ENCODE peak calls at places on chromosomes 13 and 19, in seven cellular contexts. P is neural progenitor cell, A is GM23338, W is PC-3, J is SK-N-SH, E is HCT116, I is MM.1S. B is an unnamed sample.

GRCh38 chr13:99228737-99229691 is 28.4 kb downstream of the UBAC2 start:
- DNase-seq in J (peak), E (no peak), P (no peak), W (peak), I (peak), A (no peak), B (no peak)

GRCh38 chr13:98480915-98481510 is 95.9 kb downstream of the STK24 start:
- DNase-seq in I (no peak), P (no peak), J (peak), A (no peak), W (no peak), E (no peak), B (no peak)

GRCh38 chr19:4847190-4847973 is 15.9 kb upstream of the TICAM1 start:
- DNase-seq in I (no peak), P (no peak), J (no peak), E (no peak), W (no peak), A (no peak), B (no peak)

GRCh38 chr19:15264061-15264932 is 32.0 kb upstream of the EPHX3 start:
- DNase-seq in W (peak), I (peak), P (peak), A (peak), J (peak), E (peak), B (peak)

GRCh38 chr13:109274188-109274821 is 512.1 kb downstream of the IRS2 start:
- DNase-seq in E (no peak), A (peak), P (peak), W (peak), I (no peak), J (no peak), B (peak)

GRCh38 chr13:39051157-39051556 is 12.9 kb downstream of the NHLRC3 start:
- DNase-seq in A (peak), P (peak), W (peak), E (peak), I (no peak), J (peak), B (peak)

GRCh38 chr13:75308222-75308621 is 173.7 kb downstream of the TBC1D4 start:
- DNase-seq in I (no peak), E (no peak), A (no peak), W (no peak), J (no peak), P (no peak), B (no peak)

GRCh38 chr19:13887529-13887928 is 10.6 kb downstream of the NANOS3 start:
- DNase-seq in J (no peak), A (no peak), E (no peak), P (no peak), W (no peak), I (no peak), B (no peak)

GRCh38 chr13:79631260-79631659 is 150.3 kb downstream of the NDFIP2 start:
- DNase-seq in E (peak), J (no peak), I (no peak), A (peak), W (peak), P (no peak), B (peak)

GRCh38 chr19:6519289-6519688 is 11.5 kb upstream of the TNFSF9 start:
- DNase-seq in P (no peak), E (no peak), A (no peak), J (no peak), I (no peak), W (peak), B (no peak)

GRCh38 chr19:46766569-46767317 is 20.5 kb upstream of the STRN4 start:
- DNase-seq in A (peak), P (peak), J (peak), W (peak), E (no peak), I (peak), B (no peak)

GRCh38 chr13:23212621-23213020 is 31.8 kb downstream of the SGCG start:
- DNase-seq in A (peak), I (no peak), W (no peak), P (no peak), J (no peak), E (no peak), B (peak)

GRCh38 chr19:29942404-29943261 is 594 bp downstream of the URI1 start:
- DNase-seq in J (peak), I (peak), E (no peak), W (peak), A (peak), P (peak), B (peak)

GRCh38 chr13:35927554-35927953 is 203.6 kb downstream of the DCLK1 start:
- DNase-seq in J (no peak), I (no peak), W (no peak), P (no peak), A (no peak), E (no peak), B (peak)

GRCh38 chr13:99191900-99192399 is 8.7 kb upstream of the UBAC2 start:
- DNase-seq in W (peak), J (no peak), E (no peak), A (no peak), I (no peak), P (peak), B (no peak)

GRCh38 chr13:85230754-85231153 is 568.5 kb downstream of the SLITRK6 start:
- DNase-seq in P (no peak), J (no peak), W (no peak), I (peak), E (no peak), A (no peak), B (no peak)

GRCh38 chr19:50922316-50922853 is 11.2 kb upstream of the KLK4 start:
- DNase-seq in W (peak), A (peak), J (peak), P (peak), E (peak), I (peak), B (peak)

GRCh38 chr13:111143875-111144540 is 28.9 kb downstream of the ARHGEF7 start:
- DNase-seq in E (no peak), I (no peak), W (no peak), P (no peak), J (no peak), A (no peak), B (no peak)

GRCh38 chr13:108903613-108904012 is 274.2 kb downstream of the MYO16 start:
- DNase-seq in E (no peak), J (no peak), A (no peak), P (no peak), I (no peak), W (no peak), B (no peak)

GRCh38 chr19:58218899-58219298 is 9.8 kb upstream of the ZNF544 start:
- DNase-seq in E (peak), I (no peak), A (peak), P (peak), W (peak), J (peak), B (no peak)

GRCh38 chr19:35216026-35216832 is 12.3 kb downstream of the FAM187B start:
- DNase-seq in W (no peak), E (no peak), P (no peak), J (no peak), I (peak), A (no peak), B (no peak)

GRCh38 chr19:35213678-35214632 is 14.6 kb downstream of the FAM187B start:
- DNase-seq in A (no peak), W (peak), P (no peak), I (peak), J (peak), E (peak), B (peak)

GRCh38 chr19:35214766-35215422 is 13.6 kb downstream of the FAM187B start:
- DNase-seq in P (no peak), W (no peak), J (no peak), E (no peak), I (no peak), A (no peak), B (no peak)

GRCh38 chr19:35219008-35219407 is 9.5 kb downstream of the FAM187B start:
- DNase-seq in A (no peak), I (no peak), J (no peak), W (no peak), P (no peak), E (no peak), B (no peak)

GRCh38 chr19:35216833-35217707 is 11.5 kb downstream of the FAM187B start:
- DNase-seq in A (peak), P (no peak), E (no peak), I (peak), J (no peak), W (peak), B (peak)
- TF ChIP-seq CTCF in A (peak), P (no peak), E (no peak), I (peak), J (no peak), W (no peak), B (peak)

GRCh38 chr19:41808663-41809566 is 12.5 kb downstream of the CEACAM3 start:
- DNase-seq in A (no peak), E (no peak), J (no peak), P (no peak), W (no peak), I (no peak), B (no peak)
- TF ChIP-seq EZH2phosphoT487 in A (no peak), E (no peak), J (no peak), P (no peak), W (no peak), I (no peak), B (no peak)

GRCh38 chr19:1177322-1178114 is 3.5 kb upstream of the SBNO2 start:
- DNase-seq in I (peak), J (no peak), W (peak), E (peak), A (no peak), P (no peak), B (peak)
- H2AFZ ChIP-seq in I (no peak), J (peak), W (peak), E (peak), A (no peak), P (no peak), B (no peak)

GRCh38 chr19:49151339-49152217 is 3.6 kb downstream of the HRC start:
- DNase-seq in J (peak), W (peak), E (peak), P (peak), I (no peak), A (peak), B (peak)
- TF ChIP-seq CTCF in J (no peak), W (no peak), E (no peak), P (no peak), I (no peak), A (no peak), B (no peak)

DNA sequence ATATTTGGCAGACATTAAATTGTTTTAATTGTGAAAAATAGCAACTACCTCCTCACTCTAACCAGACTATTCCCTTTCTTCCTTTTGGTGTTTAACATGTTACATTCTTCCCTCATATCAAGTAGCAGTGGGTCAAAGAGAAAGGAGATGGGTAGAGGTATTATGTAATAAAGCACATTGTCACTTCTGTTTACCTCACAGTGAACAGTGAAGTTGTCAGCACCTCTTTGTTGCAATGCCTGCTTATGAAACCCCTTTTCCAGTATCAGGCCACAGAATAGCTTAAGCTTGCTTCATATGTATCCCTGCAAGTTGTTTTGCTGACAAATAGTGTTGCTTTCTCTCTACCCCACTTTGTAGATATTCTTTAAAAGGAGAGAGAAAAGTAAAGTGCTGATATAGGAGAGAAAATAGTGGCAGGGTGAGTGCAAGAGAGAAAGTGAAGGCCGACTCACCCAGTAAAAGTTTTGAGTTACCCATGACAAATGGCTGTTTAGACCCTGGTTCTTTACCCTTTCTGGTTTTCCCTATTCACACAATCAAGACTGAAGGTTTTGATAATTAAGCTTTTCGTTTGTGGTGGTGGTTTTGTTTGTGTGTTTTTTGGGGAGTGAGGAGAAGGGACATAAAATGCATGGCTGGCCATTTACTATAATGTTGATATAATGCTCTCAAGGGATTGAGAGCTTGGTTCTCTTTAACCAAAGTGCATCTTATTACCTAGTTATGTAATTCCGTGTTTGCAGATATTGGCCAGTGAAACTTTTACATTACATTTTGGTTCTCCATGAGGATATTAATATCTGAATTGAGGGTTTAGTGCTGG is 3.7 kb downstream of the ITM2B start:
- DNase-seq in P (no peak), W (no peak), J (no peak), I (no peak), E (no peak), A (no peak), B (no peak)
- TF ChIP-seq EZH2phosphoT487 in P (no peak), W (no peak), J (no peak), I (no peak), E (no peak), A (no peak), B (no peak)